ENCODE peak calls at places on chromosomes 7 and 10, in seven cellular contexts. One of them, this sample, is unnamed.

GRCh38 chr10:93816123-93816747 is 58.5 kb downstream of the LGI1 start:
- DNase-seq in colonic mucosa: peak; percentile 71
- DNase-seq in MM.1S: peak; percentile 63
- DNase-seq in lower lobe of right lung: peak; percentile 67
- DNase-seq in Peyer's patch: peak; percentile 75
- DNase-seq in cardiac muscle cell: peak; percentile 78
- DNase-seq in fibroblast of lung: peak; percentile 59
- DNase-seq in this sample: peak; percentile 6

GRCh38 chr7:13880789-13881188 is 108.7 kb downstream of the ETV1 start:
- DNase-seq in MM.1S: no peak
- DNase-seq in colonic mucosa: no peak
- DNase-seq in lower lobe of right lung: no peak
- DNase-seq in Peyer's patch: no peak
- DNase-seq in cardiac muscle cell: no peak
- DNase-seq in fibroblast of lung: peak; percentile 94
- DNase-seq in this sample: no peak

GRCh38 chr10:79941585-79942210 is 7.2 kb downstream of the SFTPD start:
- DNase-seq in colonic mucosa: no peak
- DNase-seq in MM.1S: no peak
- DNase-seq in Peyer's patch: no peak
- DNase-seq in cardiac muscle cell: no peak
- DNase-seq in lower lobe of right lung: no peak
- DNase-seq in fibroblast of lung: no peak
- DNase-seq in this sample: no peak

GRCh38 chr10:101484154-101484748 is 103.8 kb downstream of the POLL start:
- DNase-seq in cardiac muscle cell: no peak
- DNase-seq in fibroblast of lung: no peak
- DNase-seq in lower lobe of right lung: no peak
- DNase-seq in colonic mucosa: no peak
- DNase-seq in Peyer's patch: no peak
- DNase-seq in MM.1S: no peak
- DNase-seq in this sample: no peak

GRCh38 chr7:3300221-3300650 is 816 bp upstream of the SDK1 start:
- DNase-seq in lower lobe of right lung: no peak
- DNase-seq in Peyer's patch: no peak
- DNase-seq in fibroblast of lung: peak; percentile 28
- DNase-seq in MM.1S: no peak
- DNase-seq in colonic mucosa: no peak
- DNase-seq in cardiac muscle cell: peak; percentile 23
- DNase-seq in this sample: no peak

GRCh38 chr10:116722736-116723427 is 19.5 kb downstream of the HSPA12A start:
- DNase-seq in lower lobe of right lung: no peak
- DNase-seq in cardiac muscle cell: no peak
- DNase-seq in MM.1S: no peak
- DNase-seq in fibroblast of lung: no peak
- DNase-seq in Peyer's patch: no peak
- DNase-seq in colonic mucosa: no peak
- DNase-seq in this sample: no peak

GRCh38 chr7:1906988-1907745 is 237.1 kb downstream of the ELFN1 start:
- DNase-seq in lower lobe of right lung: peak; percentile 25
- DNase-seq in Peyer's patch: no peak
- DNase-seq in fibroblast of lung: no peak
- DNase-seq in colonic mucosa: no peak
- DNase-seq in cardiac muscle cell: no peak
- DNase-seq in MM.1S: no peak
- DNase-seq in this sample: no peak

GRCh38 chr10:104353325-104354048 is at the start of gene CFAP58:
- DNase-seq in cardiac muscle cell: peak; percentile 93
- DNase-seq in lower lobe of right lung: peak; percentile 95
- DNase-seq in colonic mucosa: peak; percentile 97
- DNase-seq in Peyer's patch: peak; percentile 96
- DNase-seq in MM.1S: peak; percentile 96
- DNase-seq in fibroblast of lung: peak; percentile 75
- DNase-seq in this sample: peak; percentile 92

GRCh38 chr10:88810196-88810961 is 7.8 kb downstream of the LIPM start:
- DNase-seq in MM.1S: peak; percentile 65
- DNase-seq in fibroblast of lung: peak; percentile 69
- DNase-seq in cardiac muscle cell: peak; percentile 69
- DNase-seq in lower lobe of right lung: no peak
- DNase-seq in colonic mucosa: peak; percentile 33
- DNase-seq in Peyer's patch: no peak
- DNase-seq in this sample: peak; percentile 54

GRCh38 chr10:30151581-30152389 is 92.4 kb upstream of the JCAD start:
- DNase-seq in Peyer's patch: no peak
- DNase-seq in colonic mucosa: no peak
- DNase-seq in lower lobe of right lung: no peak
- DNase-seq in fibroblast of lung: peak; percentile 94
- DNase-seq in MM.1S: no peak
- DNase-seq in cardiac muscle cell: no peak
- DNase-seq in this sample: peak; percentile 51

GRCh38 chr10:60434418-60435046 is 44.9 kb upstream of the ANK3 start:
- DNase-seq in colonic mucosa: peak; percentile 49
- DNase-seq in fibroblast of lung: peak; percentile 54
- DNase-seq in Peyer's patch: no peak
- DNase-seq in MM.1S: peak; percentile 21
- DNase-seq in cardiac muscle cell: peak; percentile 65
- DNase-seq in lower lobe of right lung: no peak
- DNase-seq in this sample: peak; percentile 9

GRCh38 chr10:48582970-48583369 is 21.9 kb downstream of the ARHGAP22 start:
- DNase-seq in cardiac muscle cell: no peak
- DNase-seq in MM.1S: no peak
- DNase-seq in Peyer's patch: no peak
- DNase-seq in fibroblast of lung: no peak
- DNase-seq in lower lobe of right lung: no peak
- DNase-seq in colonic mucosa: no peak
- DNase-seq in this sample: no peak

GRCh38 chr7:84538268-84538667 is 343.7 kb upstream of the SEMA3A start:
- DNase-seq in fibroblast of lung: peak; percentile 23
- DNase-seq in lower lobe of right lung: no peak
- DNase-seq in colonic mucosa: no peak
- DNase-seq in MM.1S: no peak
- DNase-seq in Peyer's patch: no peak
- DNase-seq in cardiac muscle cell: no peak
- DNase-seq in this sample: no peak

GRCh38 chr7:3206771-3207191 is 94.3 kb upstream of the SDK1 start:
- DNase-seq in MM.1S: no peak
- DNase-seq in lower lobe of right lung: no peak
- DNase-seq in fibroblast of lung: no peak
- DNase-seq in colonic mucosa: no peak
- DNase-seq in Peyer's patch: no peak
- DNase-seq in cardiac muscle cell: no peak
- DNase-seq in this sample: no peak

GRCh38 chr10:79385804-79386531 is 38.7 kb downstream of the PPIF start:
- DNase-seq in colonic mucosa: peak; percentile 17
- DNase-seq in lower lobe of right lung: peak; percentile 30
- DNase-seq in fibroblast of lung: no peak
- DNase-seq in Peyer's patch: peak; percentile 40
- DNase-seq in MM.1S: no peak
- DNase-seq in cardiac muscle cell: no peak
- DNase-seq in this sample: no peak

GRCh38 chr7:48171190-48171589 is at the start of gene ABCA13:
- DNase-seq in colonic mucosa: no peak
- DNase-seq in fibroblast of lung: no peak
- DNase-seq in lower lobe of right lung: no peak
- DNase-seq in MM.1S: no peak
- DNase-seq in cardiac muscle cell: no peak
- DNase-seq in Peyer's patch: no peak
- DNase-seq in this sample: no peak

GRCh38 chr10:27369832-27370231 is 129.2 kb upstream of the ACBD5 start:
- DNase-seq in Peyer's patch: no peak
- DNase-seq in lower lobe of right lung: no peak
- DNase-seq in MM.1S: no peak
- DNase-seq in fibroblast of lung: no peak
- DNase-seq in colonic mucosa: no peak
- DNase-seq in cardiac muscle cell: no peak
- DNase-seq in this sample: no peak
- TF ChIP-seq CTCF in Peyer's patch: no peak
- TF ChIP-seq CTCF in lower lobe of right lung: no peak
- TF ChIP-seq CTCF in MM.1S: no peak
- TF ChIP-seq CTCF in fibroblast of lung: peak; percentile 15
- TF ChIP-seq CTCF in colonic mucosa: no peak
- TF ChIP-seq CTCF in cardiac muscle cell: no peak
- TF ChIP-seq CTCF in this sample: peak; percentile 32

GRCh38 chr10:11509036-11509435 is 102.4 kb downstream of the USP6NL start:
- DNase-seq in MM.1S: no peak
- DNase-seq in colonic mucosa: no peak
- DNase-seq in Peyer's patch: no peak
- DNase-seq in cardiac muscle cell: no peak
- DNase-seq in fibroblast of lung: peak; percentile 16
- DNase-seq in lower lobe of right lung: no peak
- DNase-seq in this sample: no peak
- H3K4me1 ChIP-seq in MM.1S: no peaks in the 10 kb centered on the region
- H3K4me1 ChIP-seq in colonic mucosa: no peaks in the 10 kb centered on the region
- H3K4me1 ChIP-seq in Peyer's patch: no peaks in the 10 kb centered on the region
- H3K4me1 ChIP-seq in cardiac muscle cell: peaks cover 4% of the 10 kb centered on the region
- H3K4me1 ChIP-seq in fibroblast of lung: no peaks in the 10 kb centered on the region
- H3K4me1 ChIP-seq in lower lobe of right lung: no peaks in the 10 kb centered on the region
- H3K4me1 ChIP-seq in this sample: no peaks in the 10 kb centered on the region

GRCh38 chr7:141263508-141263907 is 189.6 kb downstream of the TMEM178B start:
- DNase-seq in MM.1S: no peak
- DNase-seq in colonic mucosa: no peak
- DNase-seq in fibroblast of lung: no peak
- DNase-seq in lower lobe of right lung: no peak
- DNase-seq in cardiac muscle cell: no peak
- DNase-seq in Peyer's patch: no peak
- DNase-seq in this sample: no peak

GRCh38 chr7:141265668-141266067 is 191.8 kb downstream of the TMEM178B start:
- DNase-seq in lower lobe of right lung: no peak
- DNase-seq in Peyer's patch: no peak
- DNase-seq in colonic mucosa: no peak
- DNase-seq in fibroblast of lung: no peak
- DNase-seq in cardiac muscle cell: no peak
- DNase-seq in MM.1S: no peak
- DNase-seq in this sample: no peak

GRCh38 chr7:141264511-141264910 is 190.6 kb downstream of the TMEM178B start:
- DNase-seq in Peyer's patch: no peak
- DNase-seq in cardiac muscle cell: no peak
- DNase-seq in MM.1S: no peak
- DNase-seq in fibroblast of lung: no peak
- DNase-seq in colonic mucosa: no peak
- DNase-seq in lower lobe of right lung: no peak
- DNase-seq in this sample: no peak

GRCh38 chr7:141263983-141264382 is 190.1 kb downstream of the TMEM178B start:
- DNase-seq in lower lobe of right lung: no peak
- DNase-seq in colonic mucosa: no peak
- DNase-seq in cardiac muscle cell: no peak
- DNase-seq in MM.1S: no peak
- DNase-seq in fibroblast of lung: no peak
- DNase-seq in Peyer's patch: no peak
- DNase-seq in this sample: no peak

DNA sequence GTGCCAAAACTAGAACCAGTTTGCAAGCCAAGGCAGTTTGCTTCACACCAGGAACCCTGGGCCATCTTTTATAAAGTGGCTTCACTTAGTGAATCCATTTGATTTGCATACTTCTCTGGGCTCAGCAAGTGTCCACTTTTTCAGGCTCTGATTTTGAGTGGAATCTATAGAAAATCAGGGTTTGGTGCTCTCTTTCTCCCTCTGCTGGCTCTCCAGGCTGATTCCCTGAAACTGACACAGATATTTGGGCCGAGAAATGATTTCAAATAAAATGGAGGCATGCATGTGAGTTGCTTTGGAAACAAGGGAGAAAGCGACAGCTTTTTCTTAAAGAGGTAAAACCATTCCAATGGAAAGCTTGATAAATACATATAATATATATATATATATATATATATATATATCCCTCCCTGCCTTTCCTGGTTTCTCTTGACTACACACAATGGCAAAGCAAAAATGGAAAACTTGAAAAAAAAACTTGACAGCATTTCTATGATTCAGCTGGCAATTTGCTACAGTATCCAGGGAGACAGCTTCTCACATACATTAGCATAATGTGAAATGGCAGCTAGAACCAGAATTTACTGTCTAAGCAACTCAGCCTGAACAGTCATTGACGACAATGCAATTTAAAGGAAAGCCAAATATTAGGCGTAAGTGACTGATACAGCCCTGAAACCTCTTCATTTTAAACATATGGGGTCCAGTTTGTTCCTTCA is 188.4 kb downstream of the TMEM178B start:
- DNase-seq in MM.1S: no peak
- DNase-seq in Peyer's patch: no peak
- DNase-seq in lower lobe of right lung: no peak
- DNase-seq in cardiac muscle cell: no peak
- DNase-seq in colonic mucosa: no peak
- DNase-seq in fibroblast of lung: no peak
- DNase-seq in this sample: no peak
- TF ChIP-seq CTCF in MM.1S: peak; percentile 23
- TF ChIP-seq CTCF in Peyer's patch: no peak
- TF ChIP-seq CTCF in lower lobe of right lung: no peak
- TF ChIP-seq CTCF in cardiac muscle cell: no peak
- TF ChIP-seq CTCF in colonic mucosa: no peak
- TF ChIP-seq CTCF in fibroblast of lung: peak; percentile 12
- TF ChIP-seq CTCF in this sample: no peak

GRCh38 chr10:102648889-102649752 is 4.8 kb downstream of the TRIM8 start:
- DNase-seq in MM.1S: peak; percentile 4
- DNase-seq in colonic mucosa: no peak
- DNase-seq in Peyer's patch: peak; percentile 68
- DNase-seq in lower lobe of right lung: peak; percentile 73
- DNase-seq in fibroblast of lung: no peak
- DNase-seq in cardiac muscle cell: no peak
- DNase-seq in this sample: no peak
- H3K4me1 ChIP-seq in MM.1S: peaks cover 57% of the 10 kb centered on the region
- H3K4me1 ChIP-seq in colonic mucosa: peaks cover 35% of the 10 kb centered on the region
- H3K4me1 ChIP-seq in Peyer's patch: peaks cover 64% of the 10 kb centered on the region
- H3K4me1 ChIP-seq in lower lobe of right lung: peaks cover 79% of the 10 kb centered on the region
- H3K4me1 ChIP-seq in fibroblast of lung: peaks cover 32% of the 10 kb centered on the region
- H3K4me1 ChIP-seq in cardiac muscle cell: peaks cover 33% of the 10 kb centered on the region
- H3K4me1 ChIP-seq in this sample: peaks cover 54% of the 10 kb centered on the region

This sample was measured in DND-41.